ENCODE peak calls at places on chromosomes 2 and 18, in ten cellular contexts. K is dorsolateral prefrontal cortex, U is D721Med, M is cardiac fibroblast, O is brain microvascular endothelial cell, T is endothelial cell, B is tibial artery, S is right lobe of liver, V is IMR-90, H is progenitor cell of endocrine pancreas. Y is an unnamed sample.

GRCh38 chr2:64260817-64261216 is 116.6 kb upstream of the PELI1 start:
- DNase-seq in H (no peak), T (peak; percentile 50), B (peak; percentile 57), M (peak; percentile 39), O (no peak), S (peak; percentile 70), U (no peak), K (no peak), V (no peak), Y (peak; percentile 48)

GRCh38 chr2:1605102-1605501 is 139.2 kb downstream of the PXDN start:
- DNase-seq in B (no peak), S (no peak), H (no peak), U (no peak), O (no peak), M (peak; percentile 80), T (no peak), V (peak; percentile 53), K (peak; percentile 59), Y (no peak)

GRCh38 chr2:9462872-9463697 is 11.3 kb upstream of the IAH1 start:
- DNase-seq in K (no peak), M (no peak), B (no peak), U (no peak), V (peak; percentile 32), O (no peak), T (no peak), H (no peak), S (no peak), Y (no peak)

GRCh38 chr2:9473985-9474360 is 378 bp upstream of the IAH1 start:
- DNase-seq in S (peak; percentile 59), K (peak; percentile 80), O (no peak), B (peak; percentile 27), T (peak; percentile 21), M (peak; percentile 18), U (no peak), V (no peak), H (no peak), Y (peak; percentile 51)

GRCh38 chr18:25561923-25562322 is 210.0 kb upstream of the ZNF521 start:
- DNase-seq in O (peak; percentile 2), H (no peak), U (no peak), S (no peak), B (no peak), M (peak; percentile 36), V (peak; percentile 33), T (peak; percentile 44), K (no peak), Y (no peak)

GRCh38 chr18:3984163-3984757 is 470.8 kb downstream of the DLGAP1 start:
- DNase-seq in V (no peak), O (no peak), K (no peak), H (no peak), U (no peak), M (no peak), S (no peak), B (no peak), T (no peak), Y (no peak)

GRCh38 chr18:2916184-2916583 is 69.4 kb downstream of the EMILIN2 start:
- DNase-seq in K (no peak), S (no peak), H (no peak), B (no peak), O (no peak), U (no peak), M (no peak), T (no peak), V (no peak), Y (no peak)

GRCh38 chr2:158725496-158725895 is 69.6 kb upstream of the DAPL1 start:
- DNase-seq in U (no peak), K (no peak), H (no peak), O (no peak), S (no peak), T (no peak), M (no peak), B (no peak), V (no peak), Y (no peak)

GRCh38 chr2:174334781-174335604 is at the start of gene SP9:
- DNase-seq in K (no peak), O (no peak), V (peak; percentile 46), M (no peak), S (no peak), T (peak; percentile 68), U (peak; percentile 86), H (peak; percentile 30), B (no peak), Y (no peak)

GRCh38 chr2:191352536-191352935 is 107.3 kb downstream of the MYO1B start:
- DNase-seq in V (peak; percentile 87), O (peak; percentile 74), M (peak; percentile 75), U (no peak), B (no peak), T (no peak), S (no peak), H (no peak), K (no peak), Y (no peak)

GRCh38 chr18:48565105-48565504 is 26.3 kb downstream of the CTIF start:
- DNase-seq in S (no peak), H (no peak), V (no peak), O (no peak), B (no peak), T (no peak), K (no peak), M (no peak), U (no peak), Y (no peak)

GRCh38 chr2:72893594-72894319 is 6.5 kb downstream of the SPR start:
- DNase-seq in O (peak; percentile 74), T (peak; percentile 84), B (no peak), M (peak; percentile 82), U (no peak), H (peak; percentile 58), K (peak; percentile 62), S (no peak), V (peak; percentile 73), Y (no peak)

GRCh38 chr2:23036683-23037082 is 348.3 kb upstream of the KLHL29 start:
- DNase-seq in O (no peak), U (no peak), H (no peak), V (no peak), M (no peak), T (no peak), K (no peak), S (no peak), B (no peak), Y (no peak)

GRCh38 chr2:214566457-214566856 is 155.6 kb downstream of the VWC2L start:
- DNase-seq in U (no peak), V (no peak), B (no peak), T (no peak), O (no peak), S (no peak), M (no peak), H (no peak), K (no peak), Y (no peak)

GRCh38 chr18:11259421-11259820 is 110.1 kb upstream of the PIEZO2 start:
- DNase-seq in V (no peak), U (no peak), K (no peak), H (no peak), B (peak; percentile 63), M (no peak), S (peak; percentile 68), O (no peak), T (peak; percentile 21), Y (no peak)

GRCh38 chr2:197889041-197889440 is 84.6 kb downstream of the PLCL1 start:
- DNase-seq in V (peak; percentile 64), B (no peak), T (no peak), U (no peak), K (no peak), S (no peak), H (no peak), O (peak; percentile 55), M (peak; percentile 79), Y (no peak)

DNA sequence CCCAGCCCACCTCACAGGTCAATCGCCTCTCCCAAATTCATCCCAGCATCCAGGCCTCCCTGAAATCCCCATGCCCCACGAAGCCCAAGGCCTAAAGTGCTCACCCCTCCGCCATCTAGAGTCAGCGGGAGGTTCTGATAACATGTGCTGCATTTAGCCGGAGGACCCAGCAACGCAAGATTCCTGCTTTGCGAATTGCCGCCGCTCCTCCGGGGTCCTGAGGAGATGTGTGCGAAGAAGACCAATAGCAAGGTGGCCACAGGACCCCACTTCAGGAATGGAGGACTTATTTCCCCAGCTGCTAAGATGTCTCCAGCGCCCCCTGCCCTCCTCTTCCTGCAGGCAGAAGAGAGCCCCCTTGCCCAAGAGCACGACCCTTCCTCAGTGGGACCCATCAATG is 120.8 kb upstream of the GLI2 start:
- DNase-seq in T (no peak), H (no peak), M (no peak), U (no peak), K (no peak), S (no peak), B (no peak), O (no peak), V (no peak), Y (no peak)
- TF ChIP-seq CTCF in T (no peak), H (no peak), M (no peak), U (no peak), K (no peak), S (no peak), B (no peak), O (no peak), V (no peak), Y (no peak)

GRCh38 chr2:189347540-189347939 is 93.7 kb upstream of the WDR75 start:
- DNase-seq in M (peak; percentile 99), V (peak; percentile 96), S (peak; percentile 46), T (no peak), K (no peak), H (no peak), O (peak; percentile 95), B (peak; percentile 55), U (no peak), Y (no peak)
- TF ChIP-seq CTCF in M (peak; percentile 4), V (peak; percentile 65), S (peak; percentile 13), T (no peak), K (no peak), H (no peak), O (peak; percentile 47), B (peak; percentile 14), U (peak; percentile 22), Y (no peak)

GRCh38 chr18:29436459-29436858 is 1259.5 kb upstream of the CDH2 start:
- DNase-seq in O (no peak), K (no peak), U (no peak), T (no peak), M (no peak), B (no peak), V (no peak), H (no peak), S (no peak), Y (no peak)

GRCh38 chr18:29434650-29435049 is 1257.7 kb upstream of the CDH2 start:
- DNase-seq in K (no peak), H (no peak), O (no peak), V (no peak), U (no peak), M (no peak), S (no peak), T (no peak), B (no peak), Y (no peak)

DNA sequence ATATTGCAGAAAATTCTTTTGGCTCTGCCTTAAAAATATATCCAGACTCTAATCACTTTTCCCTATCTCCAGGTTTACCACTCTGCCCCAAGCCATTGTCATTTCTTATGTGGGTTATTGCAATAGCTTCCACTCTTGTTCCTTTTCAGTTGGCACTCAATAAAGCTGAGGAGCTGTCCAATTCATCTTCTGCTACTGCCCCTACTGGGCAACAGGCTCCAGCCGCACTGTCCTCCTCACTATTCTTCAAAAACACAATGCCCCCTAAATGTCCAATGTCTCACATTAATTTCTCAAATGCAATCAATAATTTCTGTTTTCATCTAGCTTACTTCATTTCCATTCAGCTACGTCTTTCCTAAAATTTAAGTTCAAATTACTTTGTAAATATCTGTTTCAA is 1262.5 kb upstream of the CDH2 start:
- DNase-seq in B (no peak), O (no peak), H (no peak), T (no peak), M (no peak), V (no peak), S (no peak), K (no peak), U (no peak), Y (no peak)
- TF ChIP-seq CTCF in B (no peak), O (peak; percentile 58), H (peak; percentile 16), T (no peak), M (peak; percentile 28), V (peak; percentile 5), S (no peak), K (no peak), U (no peak), Y (no peak)

GRCh38 chr2:108719149-108720044 is at the start of gene RANBP2:
- DNase-seq in T (peak; percentile 91), K (peak; percentile 97), H (peak; percentile 82), S (peak; percentile 97), M (peak; percentile 98), B (peak; percentile 90), U (peak; percentile 77), V (peak; percentile 99), O (peak; percentile 94), Y (peak; percentile 95)
- TF ChIP-seq CTCF in T (no peak), K (no peak), H (no peak), S (no peak), M (no peak), B (no peak), U (no peak), V (no peak), O (no peak), Y (no peak)